ENCODE peak calls at places on chromosome 17, in seven cellular contexts. H is HCT116, I is K562, J is H1, R is HepG2, X is SK-N-SH, N is GM12878. Z is an unnamed sample.
A peak's percentile ranks its signal among the peaks of the same experiment; 100 is the strongest.

GRCh38 chr17:49356320-49356719 is 5.7 kb downstream of the ZNF652 start:
- DNase-seq in X (no peak), H (no peak), I (no peak), J (no peak), R (no peak), N (no peak), Z (no peak)

GRCh38 chr17:73841431-73842060 is 197.3 kb upstream of the SDK2 start:
- DNase-seq in X (peak; percentile 65), I (no peak), H (no peak), N (no peak), R (peak; percentile 31), J (no peak), Z (no peak)

GRCh38 chr17:10802487-10803284 is 1.2 kb downstream of the TMEM238L start:
- DNase-seq in J (no peak), X (no peak), R (no peak), H (no peak), I (no peak), N (no peak), Z (no peak)

GRCh38 chr17:2054262-2054739 is 602 bp upstream of the HIC1 start:
- DNase-seq in X (peak; percentile 76), R (no peak), H (no peak), I (peak; percentile 18), N (no peak), J (no peak), Z (peak; percentile 58)

GRCh38 chr17:48791128-48792032 is 25.6 kb downstream of the TTLL6 start:
- DNase-seq in N (peak; percentile 57), R (peak; percentile 80), H (peak; percentile 87), X (peak; percentile 53), J (peak; percentile 70), I (peak; percentile 79), Z (peak; percentile 79)

GRCh38 chr17:37446027-37446426 is 39.3 kb downstream of the TADA2A start:
- DNase-seq in N (peak; percentile 81), H (peak; percentile 84), R (no peak), J (no peak), I (no peak), X (no peak), Z (no peak)

GRCh38 chr17:29042679-29043538 is at the start of gene PIPOX:
- DNase-seq in H (no peak), N (peak; percentile 30), I (peak; percentile 23), R (peak; percentile 90), X (peak; percentile 76), J (peak; percentile 94), Z (peak; percentile 54)

GRCh38 chr17:78723001-78723796 is 58.9 kb downstream of the CYTH1 start:
- DNase-seq in R (no peak), N (no peak), X (peak; percentile 93), J (no peak), H (no peak), I (no peak), Z (no peak)

GRCh38 chr17:58529275-58529674 is 14.8 kb upstream of the MTMR4 start:
- DNase-seq in H (no peak), R (no peak), N (no peak), J (no peak), I (no peak), X (no peak), Z (peak; percentile 19)

GRCh38 chr17:58532555-58532951 is 18.1 kb upstream of the MTMR4 start:
- DNase-seq in X (peak; percentile 43), R (no peak), I (no peak), J (no peak), H (no peak), N (no peak), Z (no peak)

GRCh38 chr17:58530655-58531054 is 16.2 kb upstream of the MTMR4 start:
- DNase-seq in X (no peak), J (no peak), N (no peak), R (no peak), I (no peak), H (no peak), Z (no peak)

GRCh38 chr17:58531661-58532554 is 17.5 kb upstream of the MTMR4 start:
- DNase-seq in R (no peak), H (no peak), I (peak; percentile 77), X (peak; percentile 95), J (no peak), N (no peak), Z (peak; percentile 56)

GRCh38 chr17:58531122-58531521 is 16.7 kb upstream of the MTMR4 start:
- DNase-seq in I (no peak), R (no peak), N (no peak), H (no peak), J (no peak), X (peak; percentile 60), Z (no peak)
- H2AFZ ChIP-seq in I (no peak overlapping the region), R (no peak overlapping the region), N (no peak overlapping the region), H (no peak overlapping the region), J (peak overlapping the region; percentile 97), X (no peak overlapping the region), Z (no peak overlapping the region)

GRCh38 chr17:19384723-19385391 is 2.1 kb downstream of the MFAP4 start:
- DNase-seq in R (no peak), I (peak; percentile 51), N (no peak), J (no peak), X (peak; percentile 84), H (no peak), Z (no peak)
- TF ChIP-seq MAX in R (no peak), I (no peak), N (no peak), J (no peak), X (peak; percentile 38), H (no peak), Z (no peak)

DNA sequence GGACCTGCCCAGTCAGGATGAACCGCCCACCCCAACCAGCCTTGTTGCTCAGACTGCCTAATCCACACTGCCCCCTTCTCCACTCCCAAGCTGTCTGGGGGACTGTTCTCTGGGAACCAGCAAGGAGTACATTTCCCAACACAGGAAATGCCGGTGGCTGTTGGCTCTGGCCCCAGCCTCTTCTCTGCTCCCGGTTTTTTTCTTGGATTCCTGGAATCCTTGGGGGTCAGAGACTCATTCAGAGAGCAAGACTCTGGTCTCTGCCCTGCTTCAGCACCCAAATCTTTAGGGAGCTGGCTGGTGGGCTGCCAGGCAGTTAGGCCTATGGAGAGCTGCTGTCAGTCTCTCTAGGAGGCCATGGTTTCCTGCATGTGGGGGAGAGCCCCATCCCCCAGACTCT is 10.8 kb upstream of the MTMR4 start:
- DNase-seq in N (no peak), X (no peak), R (no peak), I (no peak), J (no peak), H (no peak), Z (peak; percentile 82)
- H2AFZ ChIP-seq in N (no peak overlapping the region), X (peak overlapping the region; percentile 50), R (no peak overlapping the region), I (peak overlapping the region; percentile 19), J (no peak overlapping the region), H (no peak overlapping the region), Z (peak overlapping the region; percentile 47)

DNA sequence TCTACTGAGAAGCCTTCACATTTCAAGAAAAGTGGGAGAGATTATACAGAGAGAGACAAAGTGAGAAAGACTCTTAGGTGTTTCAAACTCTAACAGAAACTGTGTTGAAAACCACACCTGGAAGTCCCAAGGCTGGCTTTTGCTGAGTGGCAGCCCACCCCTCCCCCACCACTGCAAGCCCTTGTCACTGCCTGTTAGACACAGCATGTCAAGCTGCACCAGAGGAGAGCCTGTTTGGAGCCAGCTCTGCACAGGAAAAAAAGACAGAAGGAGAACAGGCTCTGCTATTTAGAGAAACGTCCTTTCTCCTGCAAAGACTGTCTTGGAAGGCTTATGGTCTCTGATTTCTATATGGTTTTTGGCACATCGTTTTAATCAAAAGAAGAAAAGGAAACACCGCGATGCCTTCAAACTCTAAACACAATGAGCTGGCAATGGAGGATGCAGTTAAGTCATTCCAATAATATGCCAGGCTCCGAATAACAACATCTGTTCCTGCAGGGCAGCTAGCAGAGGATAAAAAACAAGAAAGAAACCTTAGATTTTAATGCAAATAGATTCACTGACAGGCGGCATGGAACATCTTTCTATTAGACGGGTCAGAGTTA is 275.5 kb downstream of the MAP2K4 start:
- DNase-seq in R (no peak), X (no peak), H (no peak), I (no peak), J (no peak), N (no peak), Z (peak; percentile 22)
- TF ChIP-seq MAX in R (no peak), X (no peak), H (no peak), I (no peak), J (no peak), N (no peak), Z (no peak)

GRCh38 chr17:58371300-58371950 is 19.4 kb upstream of the SUPT4H1 start:
- DNase-seq in R (no peak), N (no peak), J (no peak), X (no peak), I (no peak), H (no peak), Z (no peak)

GRCh38 chr17:58375216-58375615 is 23.2 kb upstream of the SUPT4H1 start:
- DNase-seq in J (no peak), R (no peak), X (no peak), H (no peak), N (no peak), I (no peak), Z (no peak)

GRCh38 chr17:58370716-58371115 is 18.7 kb upstream of the SUPT4H1 start:
- DNase-seq in H (no peak), J (no peak), I (no peak), N (no peak), X (no peak), R (no peak), Z (no peak)

GRCh38 chr17:58373923-58374322 is 21.9 kb upstream of the SUPT4H1 start:
- DNase-seq in X (no peak), R (no peak), H (no peak), J (no peak), I (no peak), N (no peak), Z (no peak)

GRCh38 chr17:58373003-58373402 is 21.0 kb upstream of the SUPT4H1 start:
- DNase-seq in X (no peak), I (no peak), N (no peak), R (no peak), H (no peak), J (no peak), Z (no peak)
- H2AFZ ChIP-seq in X (no peak overlapping the region), I (peak overlapping the region; percentile 44), N (no peak overlapping the region), R (no peak overlapping the region), H (no peak overlapping the region), J (no peak overlapping the region), Z (no peak overlapping the region)

GRCh38 chr17:76074390-76075363 is at the start of gene GALR2:
- DNase-seq in X (peak; percentile 75), I (no peak), R (no peak), H (no peak), N (no peak), J (no peak), Z (no peak)
- TF ChIP-seq MAX in X (no peak), I (no peak), R (peak; percentile 26), H (no peak), N (no peak), J (no peak), Z (no peak)

GRCh38 chr17:80989586-80989913 is 2.1 kb upstream of the CHMP6 start:
- DNase-seq in J (no peak), I (no peak), X (peak; percentile 20), N (no peak), R (peak; percentile 39), H (no peak), Z (no peak)
- H2AFZ ChIP-seq in J (no peak overlapping the region), I (peak overlapping the region; percentile 90), X (no peak overlapping the region), N (no peak overlapping the region), R (no peak overlapping the region), H (no peak overlapping the region), Z (no peak overlapping the region)

GRCh38 chr17:77571562-77571981 is 386.9 kb upstream of the TNRC6C start:
- DNase-seq in J (no peak), H (no peak), N (no peak), I (peak; percentile 38), X (peak; percentile 61), R (no peak), Z (peak; percentile 64)
- TF ChIP-seq MAX in J (no peak), H (no peak), N (no peak), I (no peak), X (no peak), R (no peak), Z (no peak)